ENCODE peak calls at places on chromosomes 16 and 17, in seven cellular contexts. V is HTR-8/SVneo; R is MCF 10A; J is stimulated activated CD4-positive, alpha-beta T cell treated with anti-CD3 and anti-CD28 coated beads, Interleukin-4, amount 100 ng/mL, for 4 hours; N is GM23248; Z is retinal pigment epithelial cell; T is hypothalamus. U is an unnamed sample.
A peak's percentile ranks its signal among the peaks of the same experiment; 100 is the strongest.

GRCh38 chr16:85715169-85716015 is 26.6 kb upstream of the GINS2 start:
- DNase-seq in N (no peak), T (no peak), R (no peak), Z (no peak), V (no peak), J (no peak), U (no peak)

GRCh38 chr17:57944796-57945362 is 10.3 kb downstream of the CUEDC1 start:
- DNase-seq in J (no peak), V (no peak), T (no peak), N (no peak), Z (no peak), R (no peak), U (no peak)

GRCh38 chr16:17176199-17176598 is 294.6 kb downstream of the XYLT1 start:
- DNase-seq in T (no peak), R (no peak), Z (no peak), J (no peak), N (no peak), V (no peak), U (no peak)

GRCh38 chr16:89828199-89828869 is at the start of gene SPIRE2:
- DNase-seq in Z (no peak), T (peak; percentile 57), N (peak; percentile 91), V (peak; percentile 34), J (peak; percentile 52), R (peak; percentile 58), U (peak; percentile 59)

GRCh38 chr16:1308036-1308976 is 1.1 kb upstream of the UBE2I start:
- DNase-seq in Z (no peak), T (no peak), V (no peak), J (no peak), R (peak; percentile 38), N (no peak), U (peak; percentile 71)

GRCh38 chr17:6843241-6843890 is 11.8 kb upstream of the TEKT1 start:
- DNase-seq in V (peak; percentile 45), T (no peak), Z (peak; percentile 2), R (peak; percentile 65), J (no peak), N (peak; percentile 75), U (peak; percentile 19)

GRCh38 chr16:57544129-57544653 is 1.7 kb downstream of the ADGRG5 start:
- DNase-seq in N (no peak), T (no peak), R (no peak), V (no peak), J (no peak), Z (no peak), U (no peak)

GRCh38 chr17:42288985-42289862 is 926 bp downstream of the STAT5A start:
- DNase-seq in R (no peak), J (peak; percentile 80), Z (no peak), N (no peak), T (no peak), V (no peak), U (no peak)

GRCh38 chr17:17603178-17603894 is 11.8 kb upstream of the PEMT start:
- DNase-seq in V (no peak), T (no peak), Z (no peak), N (no peak), R (no peak), J (no peak), U (no peak)

GRCh38 chr17:29111816-29112499 is 68.2 kb downstream of the MYO18A start:
- DNase-seq in R (peak; percentile 78), T (peak; percentile 17), V (peak; percentile 66), N (peak; percentile 75), Z (no peak), J (peak; percentile 62), U (peak; percentile 55)

GRCh38 chr17:57968456-57968855 is 13.2 kb upstream of the CUEDC1 start:
- DNase-seq in R (no peak), T (no peak), J (no peak), Z (no peak), V (no peak), N (no peak), U (no peak)

GRCh38 chr16:49690778-49691177 is 165.1 kb downstream of the ZNF423 start:
- DNase-seq in R (no peak), Z (no peak), J (no peak), N (no peak), T (no peak), V (no peak), U (no peak)

GRCh38 chr16:1812732-1813163 is 13.9 kb downstream of the HAGH start:
- DNase-seq in Z (no peak), T (no peak), V (peak; percentile 15), J (peak; percentile 56), N (peak; percentile 80), R (peak; percentile 47), U (peak; percentile 76)

GRCh38 chr17:44795928-44796327 is 34.2 kb downstream of the GJC1 start:
- DNase-seq in T (no peak), J (no peak), Z (no peak), R (no peak), N (no peak), V (no peak), U (peak; percentile 2)